ENCODE peak calls at places on chromosomes 4 and X, in six cellular contexts. Q is progenitor cell of endocrine pancreas; R is CD4-positive, alpha-beta T cell; E is M059J; B is NCI-H187; K is head of caudate nucleus. J is an unnamed sample.

GRCh38 chr4:114807759-114808404 is 209.3 kb downstream of the UGT8 start:
- DNase-seq in Q (peak), R (peak), E (peak), B (no peak), K (peak), J (peak)

GRCh38 chr4:150181536-150181935 is 103.3 kb downstream of the DCLK2 start:
- DNase-seq in Q (no peak), R (no peak), E (peak), B (no peak), K (no peak), J (no peak)

GRCh38 chr4:4391866-4392265 is 5.0 kb downstream of the NSG1 start:
- DNase-seq in Q (no peak), R (no peak), E (no peak), B (no peak), K (no peak), J (no peak)

GRCh38 chr4:77095101-77095826 is 19.5 kb upstream of the CCNI start:
- DNase-seq in Q (peak), R (peak), E (peak), B (peak), K (peak), J (peak)

GRCh38 chr4:159598602-159599001 is 495.7 kb downstream of the RAPGEF2 start:
- DNase-seq in Q (no peak), R (no peak), E (no peak), B (no peak), K (no peak), J (no peak)

GRCh38 chr4:170247585-170247984 is 157.8 kb upstream of the AADAT start:
- DNase-seq in Q (no peak), R (no peak), E (no peak), B (no peak), K (no peak), J (no peak)

GRCh38 chrX:148500428-148501120 is at the start of gene AFF2:
- DNase-seq in Q (peak), R (peak), E (no peak), B (peak), K (peak), J (no peak)

GRCh38 chr4:112296949-112297483 is at the start of gene ALPK1:
- DNase-seq in Q (no peak), R (no peak), E (peak), B (no peak), K (no peak), J (peak)

GRCh38 chr4:80115368-80116181 is 42.5 kb upstream of the ANTXR2 start:
- DNase-seq in Q (no peak), R (no peak), E (peak), B (no peak), K (no peak), J (no peak)

GRCh38 chr4:83890231-83890630 is 354.3 kb downstream of the GPAT3 start:
- DNase-seq in Q (no peak), R (no peak), E (peak), B (no peak), K (no peak), J (peak)

GRCh38 chr4:152534541-152535231 is 1.2 kb downstream of the FBXW7 start:
- DNase-seq in Q (peak), R (peak), E (peak), B (no peak), K (peak), J (peak)

GRCh38 chr4:131603705-131604104 is 1545.4 kb upstream of the PCDH10 start:
- DNase-seq in Q (no peak), R (no peak), E (no peak), B (no peak), K (no peak), J (no peak)

GRCh38 chrX:148417934-148418333 is 82.5 kb upstream of the AFF2 start:
- DNase-seq in Q (no peak), R (no peak), E (peak), B (no peak), K (no peak), J (no peak)

GRCh38 chr4:111562811-111563210 is 582.4 kb upstream of the FAM241A start:
- DNase-seq in Q (no peak), R (no peak), E (peak), B (no peak), K (no peak), J (no peak)

GRCh38 chr4:104491826-104492771 is 2.6 kb downstream of the CXXC4 start:
- DNase-seq in Q (no peak), R (no peak), E (peak), B (no peak), K (no peak), J (peak)

GRCh38 chr4:17385403-17385802 is 126.5 kb downstream of the QDPR start:
- DNase-seq in Q (no peak), R (no peak), E (peak), B (no peak), K (peak), J (peak)

GRCh38 chrX:44748014-44748413 is 95.8 kb upstream of the DUSP21 start:
- DNase-seq in Q (no peak), R (no peak), E (peak), B (no peak), K (no peak), J (no peak)

GRCh38 chr4:94412019-94413017 is 39.4 kb upstream of the PDLIM5 start:
- DNase-seq in Q (no peak), R (no peak), E (peak), B (no peak), K (no peak), J (peak)

GRCh38 chrX:41317487-41318208 is 16.3 kb upstream of the DDX3X start:
- DNase-seq in Q (no peak), R (no peak), E (no peak), B (no peak), K (no peak), J (no peak)